ENCODE peak calls at places on chromosomes 11 and 22, in nine cellular contexts. J, S, M, Y, A, K, Z, G and X are unnamed samples.
A peak's percentile ranks its signal among the peaks of the same experiment; 100 is the strongest.

GRCh38 chr11:45093761-45094455 is 52.5 kb upstream of the PRDM11 start:
- DNase-seq in J (no peak), S (no peak), M (no peak), Y (no peak), A (no peak), K (no peak), Z (no peak), G (no peak), X (no peak)

GRCh38 chr22:20244744-20245576 is 23.2 kb downstream of the RTN4R start:
- DNase-seq in J (no peak), S (no peak), M (peak; percentile 76), Y (no peak), A (no peak), K (no peak), Z (no peak), G (no peak), X (no peak)

GRCh38 chr22:36405671-36406070 is 17.9 kb upstream of the MYH9 start:
- DNase-seq in J (peak; percentile 63), S (no peak), M (no peak), Y (peak; percentile 55), A (peak; percentile 63), K (no peak), Z (peak; percentile 63), G (no peak), X (no peak)

GRCh38 chr22:29260601-29261315 is 7.0 kb downstream of the RHBDD3 start:
- DNase-seq in J (no peak), S (no peak), M (no peak), Y (no peak), A (peak; percentile 7), K (no peak), Z (no peak), G (no peak), X (no peak)

GRCh38 chr11:121253951-121254350 is 38.6 kb upstream of the SC5D start:
- DNase-seq in J (peak; percentile 76), S (no peak), M (no peak), Y (no peak), A (no peak), K (no peak), Z (no peak), G (no peak), X (no peak)

GRCh38 chr11:40129276-40129675 is 1330.2 kb downstream of the LRRC4C start:
- DNase-seq in J (no peak), S (no peak), M (peak; percentile 51), Y (no peak), A (peak; percentile 3), K (no peak), Z (peak; percentile 13), G (no peak), X (no peak)

GRCh38 chr11:88378422-88379066 is 41.0 kb upstream of the CTSC start:
- DNase-seq in J (no peak), S (no peak), M (no peak), Y (peak; percentile 38), A (peak; percentile 3), K (no peak), Z (no peak), G (no peak), X (peak; percentile 60)

GRCh38 chr22:39244496-39245129 is at the start of gene PDGFB:
- DNase-seq in J (peak; percentile 44), S (no peak), M (no peak), Y (peak; percentile 39), A (peak; percentile 35), K (no peak), Z (peak; percentile 44), G (no peak), X (no peak)

GRCh38 chr11:35168606-35169200 is 29.7 kb downstream of the CD44 start:
- DNase-seq in J (no peak), S (no peak), M (no peak), Y (no peak), A (no peak), K (no peak), Z (no peak), G (no peak), X (no peak)

GRCh38 chr11:102655547-102655946 is 30.4 kb upstream of the MMP20 start:
- DNase-seq in J (no peak), S (no peak), M (no peak), Y (no peak), A (no peak), K (no peak), Z (no peak), G (no peak), X (no peak)

GRCh38 chr11:102656528-102656927 is 31.4 kb upstream of the MMP20 start:
- DNase-seq in J (no peak), S (no peak), M (no peak), Y (no peak), A (no peak), K (no peak), Z (no peak), G (no peak), X (no peak)

GRCh38 chr11:102654761-102655160 is 29.6 kb upstream of the MMP20 start:
- DNase-seq in J (no peak), S (no peak), M (no peak), Y (no peak), A (no peak), K (no peak), Z (no peak), G (no peak), X (no peak)

DNA sequence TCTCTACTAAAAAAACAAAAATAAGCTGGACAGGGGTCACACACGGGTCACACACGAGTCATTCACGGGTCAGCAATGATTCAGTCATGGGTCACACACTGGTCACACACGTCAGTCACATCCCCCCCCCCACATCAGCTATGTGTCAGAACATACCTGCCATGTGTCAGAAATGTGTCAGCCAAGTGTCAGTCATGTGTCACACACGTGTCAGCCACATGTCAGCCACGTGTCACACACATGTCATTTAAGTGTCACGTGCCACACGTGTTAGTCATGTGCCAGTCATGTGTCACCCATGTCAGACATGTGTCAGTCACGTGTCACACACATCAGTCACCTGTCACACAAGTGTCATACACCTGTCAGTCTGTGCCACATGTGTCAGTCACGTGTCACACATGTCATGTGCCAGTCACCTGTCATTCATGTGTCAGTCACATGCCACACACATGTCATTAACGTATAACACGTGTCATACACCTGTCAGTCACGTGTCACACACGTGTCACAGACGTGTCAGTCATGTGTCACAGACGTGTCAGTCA is 28.7 kb upstream of the MMP20 start:
- DNase-seq in J (peak; percentile 16), S (peak; percentile 6), M (no peak), Y (no peak), A (peak; percentile 17), K (no peak), Z (no peak), G (no peak), X (peak; percentile 21)
- H3K9ac ChIP-seq in J (no peak overlapping the region), S (no peak overlapping the region), M (no peak overlapping the region), Y (no peak overlapping the region), A (no peak overlapping the region), K (no peak overlapping the region), Z (no peak overlapping the region), G (no peak overlapping the region), X (no peak overlapping the region)

GRCh38 chr11:119907122-119907933 is 178.3 kb upstream of the NECTIN1 start:
- DNase-seq in J (no peak), S (no peak), M (no peak), Y (no peak), A (no peak), K (no peak), Z (no peak), G (no peak), X (no peak)

GRCh38 chr11:119907934-119908760 is 179.1 kb upstream of the NECTIN1 start:
- DNase-seq in J (no peak), S (no peak), M (no peak), Y (no peak), A (no peak), K (no peak), Z (no peak), G (no peak), X (no peak)

GRCh38 chr11:119905162-119905561 is 176.2 kb upstream of the NECTIN1 start:
- DNase-seq in J (no peak), S (no peak), M (no peak), Y (no peak), A (no peak), K (no peak), Z (no peak), G (no peak), X (no peak)

GRCh38 chr11:119904636-119905035 is 175.6 kb upstream of the NECTIN1 start:
- DNase-seq in J (no peak), S (no peak), M (no peak), Y (no peak), A (no peak), K (no peak), Z (no peak), G (no peak), X (no peak)

DNA sequence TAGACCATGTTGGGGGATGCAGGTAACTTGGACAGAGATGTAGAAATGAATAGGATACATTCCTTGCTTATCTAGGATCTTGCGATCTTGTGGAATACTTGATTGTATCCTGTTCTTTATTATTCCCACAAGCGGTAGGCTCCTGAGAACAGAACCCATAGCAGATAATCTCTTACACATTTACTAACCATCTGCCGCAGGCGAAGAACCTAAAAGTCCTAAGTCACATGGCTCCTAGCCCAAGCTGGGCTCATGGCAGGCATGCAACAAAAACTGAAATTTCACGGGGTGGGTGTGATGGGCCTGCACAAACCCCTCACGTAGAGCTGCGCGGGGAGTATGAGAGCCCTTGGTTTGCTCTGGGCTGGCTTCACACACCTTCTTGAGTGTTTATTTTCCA is 177.4 kb upstream of the NECTIN1 start:
- DNase-seq in J (no peak), S (no peak), M (no peak), Y (no peak), A (no peak), K (no peak), Z (no peak), G (no peak), X (no peak)
- H3K9ac ChIP-seq in J (no peak overlapping the region), S (no peak overlapping the region), M (no peak overlapping the region), Y (no peak overlapping the region), A (no peak overlapping the region), K (no peak overlapping the region), Z (no peak overlapping the region), G (no peak overlapping the region), X (no peak overlapping the region)

GRCh38 chr11:111598546-111598945 is 3.7 kb upstream of the SIK2 start:
- DNase-seq in J (no peak), S (peak; percentile 83), M (no peak), Y (peak; percentile 92), A (peak; percentile 96), K (no peak), Z (no peak), G (no peak), X (peak; percentile 85)
- H3K9ac ChIP-seq in J (no peak overlapping the region), S (no peak overlapping the region), M (no peak overlapping the region), Y (peak overlapping the region; percentile 79), A (peak overlapping the region; percentile 53), K (no peak overlapping the region), Z (peak overlapping the region; percentile 89), G (no peak overlapping the region), X (no peak overlapping the region)

DNA sequence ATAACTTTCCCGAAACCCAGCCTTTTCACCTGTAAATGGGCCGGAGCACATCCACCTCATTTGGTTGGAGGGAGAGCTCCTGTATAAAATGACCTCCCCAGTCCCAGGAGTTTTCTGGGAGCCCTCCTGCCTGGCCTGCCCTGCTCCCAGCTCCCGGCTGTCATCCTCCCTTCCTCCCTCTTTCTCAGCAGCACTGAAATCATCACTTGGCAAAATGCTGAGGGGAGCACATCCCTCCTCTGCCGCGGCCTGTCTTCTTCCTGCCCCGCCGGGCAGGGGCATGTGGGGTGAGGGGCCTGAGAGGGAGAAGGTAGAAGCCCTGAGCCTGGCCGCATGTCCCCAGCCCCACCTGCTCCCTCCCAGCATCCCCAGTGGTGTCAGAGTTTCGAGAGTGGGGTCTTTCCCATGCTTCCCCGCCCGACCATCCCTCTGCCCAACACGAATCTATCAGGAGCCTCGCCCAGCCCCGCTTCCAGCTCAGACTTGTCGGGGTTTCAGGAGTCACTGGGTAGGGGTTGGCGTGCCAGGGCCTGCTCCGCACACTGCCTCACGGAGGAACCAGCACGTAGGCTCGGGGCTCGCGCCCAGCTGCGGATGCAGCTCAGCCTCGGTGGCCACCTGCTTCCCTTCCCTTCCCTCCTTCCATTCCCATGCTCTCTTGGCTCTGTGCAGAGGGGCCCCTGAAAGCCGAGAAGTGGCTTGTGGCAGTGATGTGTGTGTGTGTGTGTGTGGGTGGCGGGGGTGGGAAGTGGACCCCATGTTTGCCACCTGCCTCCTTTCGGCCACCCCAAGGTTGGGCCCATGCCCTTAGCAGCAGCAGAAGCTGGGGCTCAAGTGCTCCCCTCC is 37.1 kb downstream of the NECTIN1 start:
- DNase-seq in J (peak; percentile 99), S (no peak), M (no peak), Y (no peak), A (no peak), K (no peak), Z (no peak), G (no peak), X (no peak)
- H3K9ac ChIP-seq in J (peak overlapping the region; percentile 85), S (no peak overlapping the region), M (no peak overlapping the region), Y (no peak overlapping the region), A (no peak overlapping the region), K (no peak overlapping the region), Z (no peak overlapping the region), G (no peak overlapping the region), X (no peak overlapping the region)